ENCODE peak calls at places on chromosome 1, in ten cellular contexts. One of them, this sample, is unnamed. For H3K4me1, the result is how much of the 10 kb centered on the place peaks cover.

GRCh38 chr1:30898031-30898815 is 10.3 kb downstream of the SDC3 start:
- DNase-seq in heart left ventricle: peak
- DNase-seq in transverse colon: no peak
- DNase-seq in GM23338: no peak
- DNase-seq in body of pancreas: no peak
- DNase-seq in ovary: no peak
- DNase-seq in left lung: no peak
- DNase-seq in stomach: no peak
- DNase-seq in neural progenitor cell: no peak
- DNase-seq in left ventricle myocardium inferior: no peak
- DNase-seq in this sample: no peak

GRCh38 chr1:85317580-85317979 is 41.1 kb upstream of the BCL10 start:
- DNase-seq in heart left ventricle: no peak
- DNase-seq in transverse colon: no peak
- DNase-seq in GM23338: no peak
- DNase-seq in body of pancreas: no peak
- DNase-seq in ovary: no peak
- DNase-seq in left lung: no peak
- DNase-seq in stomach: no peak
- DNase-seq in neural progenitor cell: no peak
- DNase-seq in left ventricle myocardium inferior: no peak
- DNase-seq in this sample: no peak

GRCh38 chr1:153933420-153933819 is 10.6 kb upstream of the GATAD2B start:
- DNase-seq in heart left ventricle: no peak
- DNase-seq in transverse colon: no peak
- DNase-seq in GM23338: no peak
- DNase-seq in body of pancreas: no peak
- DNase-seq in ovary: no peak
- DNase-seq in left lung: no peak
- DNase-seq in stomach: no peak
- DNase-seq in neural progenitor cell: no peak
- DNase-seq in left ventricle myocardium inferior: no peak
- DNase-seq in this sample: no peak

GRCh38 chr1:94734963-94735899 is 84.9 kb upstream of the SLC44A3 start:
- DNase-seq in heart left ventricle: no peak
- DNase-seq in transverse colon: peak
- DNase-seq in GM23338: peak
- DNase-seq in body of pancreas: peak
- DNase-seq in ovary: peak
- DNase-seq in left lung: peak
- DNase-seq in stomach: peak
- DNase-seq in neural progenitor cell: no peak
- DNase-seq in left ventricle myocardium inferior: peak
- DNase-seq in this sample: no peak

GRCh38 chr1:119974013-119974412 is 77.7 kb upstream of the ADAM30 start:
- DNase-seq in heart left ventricle: no peak
- DNase-seq in transverse colon: no peak
- DNase-seq in GM23338: no peak
- DNase-seq in body of pancreas: no peak
- DNase-seq in ovary: no peak
- DNase-seq in left lung: no peak
- DNase-seq in stomach: no peak
- DNase-seq in neural progenitor cell: no peak
- DNase-seq in left ventricle myocardium inferior: no peak
- DNase-seq in this sample: no peak

GRCh38 chr1:41151846-41152245 is 90.3 kb downstream of the SCMH1 start:
- DNase-seq in heart left ventricle: no peak
- DNase-seq in transverse colon: no peak
- DNase-seq in GM23338: no peak
- DNase-seq in body of pancreas: no peak
- DNase-seq in ovary: no peak
- DNase-seq in left lung: no peak
- DNase-seq in stomach: no peak
- DNase-seq in neural progenitor cell: no peak
- DNase-seq in left ventricle myocardium inferior: no peak
- DNase-seq in this sample: no peak

GRCh38 chr1:26275580-26276431 is 4.1 kb upstream of the SH3BGRL3 start:
- DNase-seq in heart left ventricle: peak
- DNase-seq in transverse colon: peak
- DNase-seq in GM23338: peak
- DNase-seq in body of pancreas: peak
- DNase-seq in ovary: peak
- DNase-seq in left lung: peak
- DNase-seq in stomach: peak
- DNase-seq in neural progenitor cell: peak
- DNase-seq in left ventricle myocardium inferior: peak
- DNase-seq in this sample: peak

GRCh38 chr1:93715529-93716126 is 34.0 kb upstream of the BCAR3 start:
- DNase-seq in heart left ventricle: peak
- DNase-seq in transverse colon: no peak
- DNase-seq in GM23338: no peak
- DNase-seq in body of pancreas: no peak
- DNase-seq in ovary: no peak
- DNase-seq in left lung: no peak
- DNase-seq in stomach: no peak
- DNase-seq in neural progenitor cell: no peak
- DNase-seq in left ventricle myocardium inferior: peak
- DNase-seq in this sample: no peak

GRCh38 chr1:239432255-239432654 is 45.9 kb downstream of the CHRM3 start:
- DNase-seq in heart left ventricle: no peak
- DNase-seq in transverse colon: no peak
- DNase-seq in GM23338: no peak
- DNase-seq in body of pancreas: no peak
- DNase-seq in ovary: no peak
- DNase-seq in left lung: no peak
- DNase-seq in stomach: no peak
- DNase-seq in neural progenitor cell: no peak
- DNase-seq in left ventricle myocardium inferior: no peak
- DNase-seq in this sample: no peak

GRCh38 chr1:31523012-31523411 is 53.3 kb upstream of the TINAGL1 start:
- DNase-seq in heart left ventricle: no peak
- DNase-seq in transverse colon: no peak
- DNase-seq in GM23338: no peak
- DNase-seq in body of pancreas: no peak
- DNase-seq in ovary: no peak
- DNase-seq in left lung: no peak
- DNase-seq in stomach: no peak
- DNase-seq in neural progenitor cell: no peak
- DNase-seq in left ventricle myocardium inferior: no peak
- DNase-seq in this sample: no peak

GRCh38 chr1:93813076-93813475 is 65.9 kb downstream of the DNTTIP2 start:
- DNase-seq in heart left ventricle: no peak
- DNase-seq in transverse colon: no peak
- DNase-seq in GM23338: no peak
- DNase-seq in body of pancreas: no peak
- DNase-seq in ovary: no peak
- DNase-seq in left lung: no peak
- DNase-seq in stomach: no peak
- DNase-seq in neural progenitor cell: no peak
- DNase-seq in left ventricle myocardium inferior: no peak
- DNase-seq in this sample: no peak

DNA sequence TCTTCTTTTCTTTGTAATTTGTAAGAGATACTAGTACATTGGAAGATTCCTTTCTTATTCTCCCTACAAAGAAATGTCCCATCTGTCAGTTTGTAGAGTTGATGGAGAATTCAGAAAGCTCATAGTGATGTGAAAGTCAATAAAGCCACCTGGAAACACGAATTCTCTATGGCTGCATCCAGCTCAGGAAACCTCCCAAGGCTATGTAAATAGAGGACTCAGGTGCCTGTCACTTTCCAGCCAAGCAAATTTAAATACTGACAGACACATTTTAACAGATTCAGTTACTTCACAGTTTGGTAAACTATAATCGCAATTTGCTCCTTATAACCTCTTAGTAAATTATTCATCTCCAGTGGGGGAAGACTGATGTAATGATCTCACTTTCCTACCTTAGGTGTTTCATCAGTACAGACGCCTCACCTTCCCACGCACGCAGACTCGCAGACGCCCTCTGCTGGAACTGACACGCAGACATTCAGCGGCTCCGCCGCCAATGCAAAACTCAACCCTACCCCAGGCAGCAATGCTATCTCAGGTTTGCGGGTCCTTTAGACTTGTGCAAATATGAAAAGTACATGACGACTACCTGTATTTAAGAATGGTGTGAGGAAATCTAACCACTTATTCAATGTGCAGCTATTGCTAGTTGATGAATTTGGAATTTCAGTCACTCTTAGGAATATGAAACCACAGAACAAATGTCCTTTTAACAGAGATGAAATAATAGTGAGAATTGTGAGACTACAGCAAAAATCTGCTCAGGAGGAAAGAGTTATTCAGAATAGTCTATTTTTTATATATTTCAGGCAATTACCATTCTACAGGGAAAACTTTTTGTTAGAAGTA is 60.6 kb downstream of the PTPRC start:
- DNase-seq in heart left ventricle: no peak
- DNase-seq in transverse colon: peak
- DNase-seq in GM23338: peak
- DNase-seq in body of pancreas: peak
- DNase-seq in ovary: peak
- DNase-seq in left lung: peak
- DNase-seq in stomach: peak
- DNase-seq in neural progenitor cell: peak
- DNase-seq in left ventricle myocardium inferior: no peak
- DNase-seq in this sample: no peak
- H3K27ac ChIP-seq in heart left ventricle: no peak
- H3K27ac ChIP-seq in transverse colon: no peak
- H3K27ac ChIP-seq in GM23338: peak
- H3K27ac ChIP-seq in body of pancreas: no peak
- H3K27ac ChIP-seq in ovary: no peak
- H3K27ac ChIP-seq in left lung: no peak
- H3K27ac ChIP-seq in stomach: no peak
- H3K27ac ChIP-seq in neural progenitor cell: no peak
- H3K27ac ChIP-seq in left ventricle myocardium inferior: no peak
- H3K27ac ChIP-seq in this sample: no peak

GRCh38 chr1:36951761-36952160 is 82.6 kb downstream of the GRIK3 start:
- DNase-seq in heart left ventricle: no peak
- DNase-seq in transverse colon: no peak
- DNase-seq in GM23338: no peak
- DNase-seq in body of pancreas: no peak
- DNase-seq in ovary: no peak
- DNase-seq in left lung: no peak
- DNase-seq in stomach: no peak
- DNase-seq in neural progenitor cell: no peak
- DNase-seq in left ventricle myocardium inferior: no peak
- DNase-seq in this sample: no peak

GRCh38 chr1:36950588-36950987 is 83.7 kb downstream of the GRIK3 start:
- DNase-seq in heart left ventricle: no peak
- DNase-seq in transverse colon: no peak
- DNase-seq in GM23338: no peak
- DNase-seq in body of pancreas: no peak
- DNase-seq in ovary: no peak
- DNase-seq in left lung: no peak
- DNase-seq in stomach: no peak
- DNase-seq in neural progenitor cell: no peak
- DNase-seq in left ventricle myocardium inferior: no peak
- DNase-seq in this sample: no peak

GRCh38 chr1:36956570-36956969 is 77.7 kb downstream of the GRIK3 start:
- DNase-seq in heart left ventricle: no peak
- DNase-seq in transverse colon: no peak
- DNase-seq in GM23338: no peak
- DNase-seq in body of pancreas: no peak
- DNase-seq in ovary: no peak
- DNase-seq in left lung: no peak
- DNase-seq in stomach: no peak
- DNase-seq in neural progenitor cell: no peak
- DNase-seq in left ventricle myocardium inferior: no peak
- DNase-seq in this sample: no peak

GRCh38 chr1:36955016-36955415 is 79.3 kb downstream of the GRIK3 start:
- DNase-seq in heart left ventricle: no peak
- DNase-seq in transverse colon: no peak
- DNase-seq in GM23338: no peak
- DNase-seq in body of pancreas: no peak
- DNase-seq in ovary: no peak
- DNase-seq in left lung: no peak
- DNase-seq in stomach: no peak
- DNase-seq in neural progenitor cell: no peak
- DNase-seq in left ventricle myocardium inferior: no peak
- DNase-seq in this sample: no peak

GRCh38 chr1:36953061-36953460 is 81.3 kb downstream of the GRIK3 start:
- DNase-seq in heart left ventricle: no peak
- DNase-seq in transverse colon: no peak
- DNase-seq in GM23338: no peak
- DNase-seq in body of pancreas: no peak
- DNase-seq in ovary: no peak
- DNase-seq in left lung: no peak
- DNase-seq in stomach: no peak
- DNase-seq in neural progenitor cell: no peak
- DNase-seq in left ventricle myocardium inferior: no peak
- DNase-seq in this sample: no peak
- H3K4me1 ChIP-seq in heart left ventricle: under half
- H3K4me1 ChIP-seq in transverse colon: under half
- H3K4me1 ChIP-seq in GM23338: under half
- H3K4me1 ChIP-seq in body of pancreas: under half
- H3K4me1 ChIP-seq in ovary: under half
- H3K4me1 ChIP-seq in left lung: under half
- H3K4me1 ChIP-seq in stomach: under half
- H3K4me1 ChIP-seq in neural progenitor cell: under half
- H3K4me1 ChIP-seq in left ventricle myocardium inferior: under half
- H3K4me1 ChIP-seq in this sample: under half

DNA sequence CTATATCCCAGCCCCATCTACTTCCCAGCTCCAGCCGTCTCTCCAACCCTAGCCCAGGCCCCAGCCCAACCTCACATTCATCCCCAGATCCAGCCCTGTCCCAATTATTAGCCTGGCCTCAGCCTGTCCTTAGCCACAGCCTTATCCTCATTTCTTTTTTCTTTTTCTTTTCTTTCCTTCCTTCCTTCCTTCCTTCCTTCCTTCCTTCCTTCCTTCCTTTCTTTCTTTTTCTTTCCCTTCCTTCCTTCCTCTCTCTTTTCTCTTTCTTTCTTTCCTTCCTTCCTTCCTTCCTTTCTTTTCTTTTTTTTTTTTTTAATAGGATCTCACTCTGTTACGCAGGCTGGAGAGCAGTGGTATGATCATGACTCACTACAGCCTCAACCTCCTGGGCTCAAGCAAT is 7.6 kb downstream of the FCMR start:
- DNase-seq in heart left ventricle: no peak
- DNase-seq in transverse colon: no peak
- DNase-seq in GM23338: no peak
- DNase-seq in body of pancreas: no peak
- DNase-seq in ovary: no peak
- DNase-seq in left lung: no peak
- DNase-seq in stomach: no peak
- DNase-seq in neural progenitor cell: no peak
- DNase-seq in left ventricle myocardium inferior: no peak
- DNase-seq in this sample: no peak
- H3K27ac ChIP-seq in heart left ventricle: no peak
- H3K27ac ChIP-seq in transverse colon: no peak
- H3K27ac ChIP-seq in GM23338: no peak
- H3K27ac ChIP-seq in body of pancreas: no peak
- H3K27ac ChIP-seq in ovary: no peak
- H3K27ac ChIP-seq in left lung: no peak
- H3K27ac ChIP-seq in stomach: no peak
- H3K27ac ChIP-seq in neural progenitor cell: no peak
- H3K27ac ChIP-seq in left ventricle myocardium inferior: no peak
- H3K27ac ChIP-seq in this sample: no peak

DNA sequence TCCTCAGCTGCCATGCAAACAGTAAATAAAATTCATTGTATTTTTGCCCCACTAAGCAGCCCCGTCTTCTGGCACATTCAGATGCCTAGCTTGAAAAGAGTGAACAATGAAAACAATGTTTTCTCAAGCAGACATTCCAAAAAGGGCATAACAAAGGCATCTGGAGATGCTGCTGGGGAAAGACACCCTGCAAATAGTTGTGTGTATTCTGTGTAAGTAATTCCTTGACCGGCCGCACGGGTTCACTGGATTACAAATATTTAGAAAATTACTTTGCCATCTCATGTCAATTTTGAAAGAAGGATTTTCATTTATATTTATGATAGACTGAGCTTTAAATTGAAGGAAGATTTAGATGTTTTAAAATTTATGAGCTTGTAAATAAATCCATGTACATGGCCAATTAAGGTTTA is 142.2 kb downstream of the SLC45A1 start:
- DNase-seq in heart left ventricle: no peak
- DNase-seq in transverse colon: no peak
- DNase-seq in GM23338: peak
- DNase-seq in body of pancreas: no peak
- DNase-seq in ovary: no peak
- DNase-seq in left lung: no peak
- DNase-seq in stomach: no peak
- DNase-seq in neural progenitor cell: peak
- DNase-seq in left ventricle myocardium inferior: no peak
- DNase-seq in this sample: no peak
- H3K4me1 ChIP-seq in heart left ventricle: half or more
- H3K4me1 ChIP-seq in transverse colon: half or more
- H3K4me1 ChIP-seq in GM23338: half or more
- H3K4me1 ChIP-seq in body of pancreas: under half
- H3K4me1 ChIP-seq in ovary: under half
- H3K4me1 ChIP-seq in left lung: under half
- H3K4me1 ChIP-seq in stomach: under half
- H3K4me1 ChIP-seq in neural progenitor cell: half or more
- H3K4me1 ChIP-seq in left ventricle myocardium inferior: half or more
- H3K4me1 ChIP-seq in this sample: under half